ENCODE peak calls at places on chromosome 7, in six cellular contexts. W is HepG2, F is A549, Y is GM12878, J is K562, G is SK-N-SH. M is an unnamed sample.
A peak's percentile ranks its signal among the peaks of the same experiment; 100 is the strongest.

GRCh38 chr7:151756076-151756731 is 120.7 kb downstream of the PRKAG2 start:
- DNase-seq in J (peak; percentile 39), G (no peak), W (no peak), F (no peak), Y (no peak), M (no peak)

GRCh38 chr7:832292-832967 is at the start of gene SUN1:
- DNase-seq in Y (peak; percentile 26), J (no peak), W (peak; percentile 13), F (peak; percentile 71), G (no peak), M (no peak)

GRCh38 chr7:32357535-32358277 is 132.5 kb downstream of the LSM5 start:
- DNase-seq in J (no peak), W (no peak), F (peak; percentile 22), Y (no peak), G (no peak), M (no peak)

GRCh38 chr7:80611779-80612178 is 26.7 kb upstream of the CD36 start:
- DNase-seq in J (no peak), F (peak; percentile 79), G (no peak), W (peak; percentile 95), Y (no peak), M (no peak)

GRCh38 chr7:64890761-64891666 is 12.1 kb upstream of the ZNF273 start:
- DNase-seq in J (no peak), F (no peak), Y (no peak), W (no peak), G (no peak), M (no peak)

GRCh38 chr7:98836811-98837631 is 32.8 kb downstream of the TMEM130 start:
- DNase-seq in F (peak; percentile 67), G (peak; percentile 81), J (peak; percentile 65), Y (no peak), W (peak; percentile 21), M (peak; percentile 93)

GRCh38 chr7:55431898-55432297 is 66.8 kb downstream of the LANCL2 start:
- DNase-seq in G (no peak), W (no peak), J (no peak), Y (no peak), F (no peak), M (no peak)

GRCh38 chr7:81366546-81366945 is 403.3 kb downstream of the HGF start:
- DNase-seq in F (no peak), J (no peak), W (no peak), G (no peak), Y (no peak), M (no peak)

GRCh38 chr7:111568870-111569462 is 6.7 kb upstream of the IMMP2L start:
- DNase-seq in J (no peak), G (no peak), Y (no peak), W (no peak), F (no peak), M (no peak)

GRCh38 chr7:1674161-1675035 is 4.3 kb downstream of the ELFN1 start:
- DNase-seq in F (no peak), G (peak; percentile 27), Y (no peak), W (no peak), J (no peak), M (peak; percentile 38)

GRCh38 chr7:149427096-149427680 is 33.7 kb downstream of the ZNF777 start:
- DNase-seq in J (no peak), F (no peak), W (no peak), Y (no peak), G (peak; percentile 76), M (no peak)

GRCh38 chr7:2313450-2314208 is 612 bp downstream of the SNX8 start:
- DNase-seq in F (no peak), G (no peak), J (no peak), W (no peak), Y (no peak), M (no peak)

GRCh38 chr7:35548291-35548690 is 146.6 kb downstream of the HERPUD2 start:
- DNase-seq in Y (no peak), G (no peak), J (no peak), F (no peak), W (no peak), M (no peak)

GRCh38 chr7:46649896-46650295 is 728.8 kb upstream of the IGFBP3 start:
- DNase-seq in G (no peak), W (no peak), J (no peak), Y (no peak), F (no peak), M (no peak)

GRCh38 chr7:71752171-71752935 is 620.4 kb downstream of the GALNT17 start:
- DNase-seq in F (peak; percentile 12), W (peak; percentile 4), G (peak; percentile 89), Y (no peak), J (peak; percentile 78), M (peak; percentile 98)

GRCh38 chr7:50359995-50360925 is 55.7 kb downstream of the IKZF1 start:
- DNase-seq in W (no peak), F (no peak), G (peak; percentile 57), Y (no peak), J (peak; percentile 88), M (no peak)

GRCh38 chr7:103059471-103059870 is 15.1 kb downstream of the FBXL13 start:
- DNase-seq in Y (no peak), J (no peak), G (no peak), W (no peak), F (no peak), M (no peak)

GRCh38 chr7:84425702-84426259 is 231.2 kb upstream of the SEMA3A start:
- DNase-seq in G (no peak), F (no peak), Y (no peak), W (no peak), J (no peak), M (no peak)

GRCh38 chr7:134175724-134176350 is 48.7 kb downstream of the LRGUK start:
- DNase-seq in W (no peak), G (no peak), J (no peak), F (no peak), Y (no peak), M (no peak)

GRCh38 chr7:116953372-116953726 is at the start of gene ST7:
- DNase-seq in F (peak; percentile 67), G (peak; percentile 87), J (peak; percentile 64), Y (no peak), W (peak; percentile 50), M (peak; percentile 73)

GRCh38 chr7:27196287-27196739 is 3.6 kb downstream of the HOXA13 start:
- DNase-seq in F (peak; percentile 79), W (peak; percentile 54), J (peak; percentile 70), Y (peak; percentile 16), G (peak; percentile 83), M (peak; percentile 90)

GRCh38 chr7:36961691-36962090 is 237.4 kb upstream of the AOAH start:
- DNase-seq in Y (no peak), F (no peak), W (no peak), G (no peak), J (no peak), M (no peak)

GRCh38 chr7:132709971-132710567 is 133.8 kb upstream of the PLXNA4 start:
- DNase-seq in G (no peak), J (peak; percentile 36), F (peak; percentile 25), Y (no peak), W (peak; percentile 10), M (no peak)

GRCh38 chr7:159019111-159019510 is 125.6 kb downstream of the VIPR2 start:
- DNase-seq in W (no peak), F (no peak), G (no peak), Y (no peak), J (no peak), M (no peak)

GRCh38 chr7:29345590-29345989 is 151.0 kb downstream of the CHN2 start:
- DNase-seq in J (no peak), Y (no peak), W (peak; percentile 38), G (peak; percentile 63), F (peak; percentile 12), M (peak; percentile 44)

GRCh38 chr7:155329225-155329624 is 31.5 kb downstream of the INSIG1 start:
- DNase-seq in F (no peak), W (no peak), J (no peak), Y (no peak), G (no peak), M (no peak)

GRCh38 chr7:33705333-33705833 is 200.0 kb upstream of the BMPER start:
- DNase-seq in W (no peak), G (no peak), J (no peak), Y (no peak), F (no peak), M (peak; percentile 80)

GRCh38 chr7:115910541-115911164 is 119.9 kb downstream of the TFEC start:
- DNase-seq in J (no peak), G (peak; percentile 1), F (peak; percentile 18), Y (no peak), W (peak; percentile 14), M (no peak)
- TF ChIP-seq CHD2 in J (no peak), G (no peak), F (no peak), Y (no peak), W (no peak), M (no peak)

DNA sequence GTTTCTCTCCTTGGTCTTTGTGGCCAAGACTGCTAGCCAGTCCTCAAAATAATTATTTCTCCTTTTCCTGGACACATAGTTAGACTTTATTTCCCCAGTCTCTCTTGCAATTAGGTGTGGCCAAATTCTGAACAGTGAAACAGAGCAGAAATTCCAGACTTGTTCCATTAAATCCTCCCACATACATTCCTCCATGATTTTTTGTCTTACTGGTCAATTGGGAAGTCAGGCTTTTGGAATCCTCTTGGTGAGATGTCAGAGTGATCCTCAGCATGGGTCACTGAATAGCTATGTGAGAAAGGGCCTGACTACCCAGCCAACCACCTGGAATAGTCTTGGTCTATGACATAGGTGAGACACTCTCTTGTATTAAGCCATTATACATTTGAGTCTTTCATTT is 164.2 kb downstream of the DGKI start:
- DNase-seq in Y (no peak), W (no peak), F (no peak), J (no peak), G (no peak), M (no peak)
- TF ChIP-seq CHD2 in Y (no peak), W (no peak), F (no peak), J (no peak), G (no peak), M (no peak)

GRCh38 chr7:70634610-70635068 is 497.3 kb upstream of the GALNT17 start:
- DNase-seq in F (no peak), G (no peak), Y (no peak), W (no peak), J (peak; percentile 18), M (no peak)

GRCh38 chr7:70632400-70632799 is 499.5 kb upstream of the GALNT17 start:
- DNase-seq in W (no peak), F (no peak), J (no peak), Y (no peak), G (no peak), M (no peak)

GRCh38 chr7:70636169-70636568 is 495.8 kb upstream of the GALNT17 start:
- DNase-seq in W (no peak), F (no peak), J (no peak), Y (no peak), G (no peak), M (no peak)

GRCh38 chr7:70635633-70636032 is 496.3 kb upstream of the GALNT17 start:
- DNase-seq in F (no peak), Y (no peak), G (no peak), W (no peak), J (no peak), M (no peak)

DNA sequence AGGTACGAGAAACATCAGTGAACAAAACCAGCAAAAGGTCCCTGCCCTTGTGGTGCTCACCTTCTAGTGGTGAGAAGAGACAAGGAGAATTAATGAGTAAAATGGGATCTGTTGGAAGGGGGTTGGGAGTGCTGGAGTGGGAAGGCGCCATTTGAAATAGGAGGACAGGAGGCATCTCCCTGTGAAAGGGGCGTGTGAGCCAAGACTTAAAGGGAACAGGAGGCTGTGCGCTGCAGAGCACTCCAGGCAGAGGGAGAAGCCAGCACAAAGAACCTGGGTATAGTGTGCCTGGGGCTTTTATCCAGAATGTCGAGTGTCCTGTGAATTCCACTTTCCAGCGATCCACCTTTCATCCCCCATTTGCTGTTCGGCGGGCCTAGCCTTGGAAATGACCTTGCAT is 497.9 kb upstream of the GALNT17 start:
- DNase-seq in G (no peak), Y (no peak), J (no peak), W (no peak), F (no peak), M (no peak)
- TF ChIP-seq CHD2 in G (no peak), Y (no peak), J (no peak), W (no peak), F (no peak), M (no peak)

GRCh38 chr7:24652551-24652950 is 79.3 kb downstream of the PALS2 start:
- DNase-seq in J (no peak), F (no peak), G (no peak), W (no peak), Y (no peak), M (no peak)
- TF ChIP-seq CHD2 in J (no peak), F (no peak), G (no peak), W (no peak), Y (no peak), M (no peak)

M was measured in H1.